ENCODE peak calls at places on chromosomes 7 and 10, in seven cellular contexts. L is fibroblast of mammary gland, R is astrocyte of the spinal cord, E is left ventricle myocardium inferior, B is Caco-2, Q is cardiac fibroblast, U is AG10803. D is an unnamed sample.

GRCh38 chr10:131402771-131403723 is 91.5 kb upstream of the TCERG1L start:
- DNase-seq in L (no peak), R (no peak), E (no peak), B (no peak), Q (no peak), U (no peak), D (no peak)

GRCh38 chr7:231030-231857 is 38.9 kb downstream of the FAM20C start:
- DNase-seq in L (peak; percentile 42), R (no peak), E (no peak), B (no peak), Q (no peak), U (no peak), D (no peak)

GRCh38 chr7:34776748-34777358 is 118.8 kb downstream of the NPSR1 start:
- DNase-seq in L (no peak), R (no peak), E (no peak), B (no peak), Q (no peak), U (no peak), D (no peak)

GRCh38 chr10:133287832-133288500 is 11.3 kb upstream of the ADAM8 start:
- DNase-seq in L (no peak), R (no peak), E (no peak), B (no peak), Q (no peak), U (no peak), D (no peak)

GRCh38 chr7:128792471-128793183 is 859 bp downstream of the CCDC136 start:
- DNase-seq in L (no peak), R (no peak), E (peak; percentile 44), B (no peak), Q (no peak), U (no peak), D (no peak)

GRCh38 chr10:71086439-71087080 is 125.8 kb upstream of the UNC5B start:
- DNase-seq in L (no peak), R (no peak), E (no peak), B (no peak), Q (no peak), U (no peak), D (no peak)

GRCh38 chr7:121012919-121013318 is 24.4 kb downstream of the CPED1 start:
- DNase-seq in L (no peak), R (no peak), E (no peak), B (no peak), Q (no peak), U (no peak), D (no peak)

GRCh38 chr10:43091846-43092245 is 15.0 kb downstream of the RET start:
- DNase-seq in L (no peak), R (no peak), E (no peak), B (no peak), Q (no peak), U (no peak), D (no peak)

DNA sequence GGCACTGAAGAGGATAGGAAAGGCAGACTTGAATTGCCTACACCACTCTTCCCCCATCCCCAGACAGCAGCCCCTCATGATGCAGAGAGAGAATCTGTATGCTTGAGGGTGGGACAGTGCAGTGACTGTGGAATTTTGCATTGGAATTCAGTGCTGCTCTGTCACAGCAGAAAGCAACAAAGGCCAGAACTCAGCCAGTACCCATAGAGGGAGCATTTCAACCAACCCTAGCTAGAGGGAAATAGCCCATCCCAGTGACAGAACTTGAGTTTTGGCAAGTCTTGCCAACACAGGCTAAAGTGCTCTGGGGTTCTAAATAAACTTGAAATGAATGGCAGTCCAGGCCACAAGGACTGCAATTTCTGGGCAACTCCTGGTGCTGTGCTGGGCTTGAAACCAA is 80.4 kb downstream of the TES start:
- DNase-seq in L (no peak), R (no peak), E (no peak), B (peak; percentile 9), Q (peak; percentile 31), U (peak; percentile 11), D (no peak)
- TF ChIP-seq CTCF in L (no peak), R (no peak), E (peak; percentile 21), B (no peak), Q (no peak), U (peak; percentile 23), D (no peak)

GRCh38 chr10:61904711-61905445 is 3.4 kb downstream of the ARID5B start:
- DNase-seq in L (peak; percentile 90), R (peak; percentile 75), E (no peak), B (peak; percentile 77), Q (peak; percentile 84), U (peak; percentile 67), D (peak; percentile 5)
- TF ChIP-seq CTCF in L (peak; percentile 46), R (peak; percentile 50), E (no peak), B (peak; percentile 48), Q (peak; percentile 49), U (peak; percentile 45), D (peak; percentile 14)

GRCh38 chr10:26861326-26861998 is 704 bp upstream of the ABI1 start:
- DNase-seq in L (no peak), R (no peak), E (no peak), B (no peak), Q (no peak), U (no peak), D (no peak)
- TF ChIP-seq CTCF in L (no peak), R (no peak), E (peak; percentile 84), B (peak; percentile 96), Q (no peak), U (no peak), D (peak; percentile 20)

GRCh38 chr7:32164341-32164996 is 94.3 kb upstream of the PDE1C start:
- DNase-seq in L (peak; percentile 67), R (peak; percentile 85), E (no peak), B (peak; percentile 51), Q (peak; percentile 77), U (peak; percentile 83), D (peak; percentile 12)
- TF ChIP-seq CTCF in L (peak; percentile 51), R (peak; percentile 57), E (peak; percentile 67), B (peak; percentile 56), Q (peak; percentile 53), U (peak; percentile 65), D (peak; percentile 44)

DNA sequence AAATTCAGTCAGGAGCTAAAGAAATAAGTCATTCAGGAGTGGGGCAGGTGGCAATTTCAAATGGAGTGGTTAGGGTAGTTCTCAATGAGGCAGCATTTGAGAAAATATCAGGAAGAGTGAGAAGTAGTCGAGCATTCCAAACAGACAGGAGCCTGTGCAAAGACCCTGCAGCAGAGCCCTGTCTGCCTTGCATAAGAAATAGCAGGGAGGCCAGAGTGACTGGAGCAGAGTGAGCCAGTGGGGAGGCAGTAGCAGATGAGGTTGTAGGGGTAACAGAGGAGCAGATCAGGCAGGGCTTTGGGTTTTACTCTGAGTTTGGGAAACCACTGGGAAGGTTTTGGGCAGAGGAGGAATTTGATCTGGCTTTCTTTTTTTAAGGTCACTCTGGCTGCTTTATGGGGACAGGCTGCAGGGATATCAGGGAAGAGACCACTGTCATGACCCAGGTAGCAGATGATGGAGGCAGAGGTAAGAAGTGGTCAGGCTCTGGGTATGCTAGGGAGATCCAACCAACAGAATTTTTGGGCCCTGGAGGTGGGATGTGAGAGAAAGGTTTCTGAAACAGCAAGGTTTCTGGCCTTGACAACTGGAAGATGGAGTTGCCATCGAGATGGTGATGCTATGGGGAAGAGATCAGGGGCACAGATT is 1.3 kb upstream of the BLVRA start:
- DNase-seq in L (no peak), R (no peak), E (no peak), B (no peak), Q (no peak), U (no peak), D (no peak)
- TF ChIP-seq CTCF in L (no peak), R (no peak), E (no peak), B (no peak), Q (no peak), U (no peak), D (no peak)

D was measured in nephron progenitor cell.